ENCODE peak calls at places on chromosomes 13 and 19, in nine cellular contexts. One of them, this sample, is unnamed.

GRCh38 chr13:95354680-95355487 is 53.6 kb upstream of the ABCC4 start:
- DNase-seq in stimulated activated CD4-positive, alpha-beta T cell treated with anti-CD3 and anti-CD28 coated beads, Interleukin-1b, Interleukin-23, amount 100 ng/mL, for 1 hour: no peak
- DNase-seq in effector memory CD8-positive, alpha-beta T cell: no peak
- DNase-seq in mucosa of descending colon: no peak
- DNase-seq in DMS153: no peak
- DNase-seq in thyroid gland: no peak
- DNase-seq in T-helper 22 cell: no peak
- DNase-seq in CD4-positive, alpha-beta T cell: no peak
- DNase-seq in activated CD4-positive, alpha-beta T cell treated with anti-CD3 and anti-CD28 coated beads, Interleukin-2, amount 10 ng/mL, durations not matched to agents 7 days and 5 days: no peak
- DNase-seq in this sample: no peak

GRCh38 chr13:82947121-82948077 is 934.9 kb downstream of the SLITRK1 start:
- DNase-seq in stimulated activated CD4-positive, alpha-beta T cell treated with anti-CD3 and anti-CD28 coated beads, Interleukin-1b, Interleukin-23, amount 100 ng/mL, for 1 hour: no peak
- DNase-seq in effector memory CD8-positive, alpha-beta T cell: no peak
- DNase-seq in mucosa of descending colon: no peak
- DNase-seq in DMS153: no peak
- DNase-seq in thyroid gland: no peak
- DNase-seq in T-helper 22 cell: no peak
- DNase-seq in CD4-positive, alpha-beta T cell: no peak
- DNase-seq in activated CD4-positive, alpha-beta T cell treated with anti-CD3 and anti-CD28 coated beads, Interleukin-2, amount 10 ng/mL, durations not matched to agents 7 days and 5 days: no peak
- DNase-seq in this sample: peak; percentile 50

GRCh38 chr19:53808710-53809125 is 15.4 kb downstream of the NLRP12 start:
- DNase-seq in stimulated activated CD4-positive, alpha-beta T cell treated with anti-CD3 and anti-CD28 coated beads, Interleukin-1b, Interleukin-23, amount 100 ng/mL, for 1 hour: no peak
- DNase-seq in effector memory CD8-positive, alpha-beta T cell: no peak
- DNase-seq in mucosa of descending colon: no peak
- DNase-seq in DMS153: no peak
- DNase-seq in thyroid gland: no peak
- DNase-seq in T-helper 22 cell: no peak
- DNase-seq in CD4-positive, alpha-beta T cell: no peak
- DNase-seq in activated CD4-positive, alpha-beta T cell treated with anti-CD3 and anti-CD28 coated beads, Interleukin-2, amount 10 ng/mL, durations not matched to agents 7 days and 5 days: no peak
- DNase-seq in this sample: peak; percentile 29

GRCh38 chr13:102386461-102386860 is 15.4 kb downstream of the FGF14 start:
- DNase-seq in stimulated activated CD4-positive, alpha-beta T cell treated with anti-CD3 and anti-CD28 coated beads, Interleukin-1b, Interleukin-23, amount 100 ng/mL, for 1 hour: no peak
- DNase-seq in effector memory CD8-positive, alpha-beta T cell: no peak
- DNase-seq in mucosa of descending colon: no peak
- DNase-seq in DMS153: no peak
- DNase-seq in thyroid gland: no peak
- DNase-seq in T-helper 22 cell: no peak
- DNase-seq in CD4-positive, alpha-beta T cell: no peak
- DNase-seq in activated CD4-positive, alpha-beta T cell treated with anti-CD3 and anti-CD28 coated beads, Interleukin-2, amount 10 ng/mL, durations not matched to agents 7 days and 5 days: no peak
- DNase-seq in this sample: no peak

GRCh38 chr19:53982611-53983010 is 8.8 kb upstream of the CACNG6 start:
- DNase-seq in stimulated activated CD4-positive, alpha-beta T cell treated with anti-CD3 and anti-CD28 coated beads, Interleukin-1b, Interleukin-23, amount 100 ng/mL, for 1 hour: no peak
- DNase-seq in effector memory CD8-positive, alpha-beta T cell: no peak
- DNase-seq in mucosa of descending colon: peak; percentile 34
- DNase-seq in DMS153: no peak
- DNase-seq in thyroid gland: peak; percentile 24
- DNase-seq in T-helper 22 cell: no peak
- DNase-seq in CD4-positive, alpha-beta T cell: no peak
- DNase-seq in activated CD4-positive, alpha-beta T cell treated with anti-CD3 and anti-CD28 coated beads, Interleukin-2, amount 10 ng/mL, durations not matched to agents 7 days and 5 days: no peak
- DNase-seq in this sample: no peak

GRCh38 chr13:31675521-31675953 is 63.8 kb upstream of the RXFP2 start:
- DNase-seq in stimulated activated CD4-positive, alpha-beta T cell treated with anti-CD3 and anti-CD28 coated beads, Interleukin-1b, Interleukin-23, amount 100 ng/mL, for 1 hour: no peak
- DNase-seq in effector memory CD8-positive, alpha-beta T cell: no peak
- DNase-seq in mucosa of descending colon: no peak
- DNase-seq in DMS153: no peak
- DNase-seq in thyroid gland: no peak
- DNase-seq in T-helper 22 cell: no peak
- DNase-seq in CD4-positive, alpha-beta T cell: no peak
- DNase-seq in activated CD4-positive, alpha-beta T cell treated with anti-CD3 and anti-CD28 coated beads, Interleukin-2, amount 10 ng/mL, durations not matched to agents 7 days and 5 days: no peak
- DNase-seq in this sample: no peak

GRCh38 chr13:75417647-75418046 is 64.3 kb downstream of the TBC1D4 start:
- DNase-seq in stimulated activated CD4-positive, alpha-beta T cell treated with anti-CD3 and anti-CD28 coated beads, Interleukin-1b, Interleukin-23, amount 100 ng/mL, for 1 hour: no peak
- DNase-seq in effector memory CD8-positive, alpha-beta T cell: no peak
- DNase-seq in mucosa of descending colon: no peak
- DNase-seq in DMS153: no peak
- DNase-seq in thyroid gland: no peak
- DNase-seq in T-helper 22 cell: no peak
- DNase-seq in CD4-positive, alpha-beta T cell: no peak
- DNase-seq in activated CD4-positive, alpha-beta T cell treated with anti-CD3 and anti-CD28 coated beads, Interleukin-2, amount 10 ng/mL, durations not matched to agents 7 days and 5 days: no peak
- DNase-seq in this sample: peak; percentile 92

GRCh38 chr19:2199215-2199614 is 35.5 kb downstream of the DOT1L start:
- DNase-seq in stimulated activated CD4-positive, alpha-beta T cell treated with anti-CD3 and anti-CD28 coated beads, Interleukin-1b, Interleukin-23, amount 100 ng/mL, for 1 hour: no peak
- DNase-seq in effector memory CD8-positive, alpha-beta T cell: no peak
- DNase-seq in mucosa of descending colon: no peak
- DNase-seq in DMS153: no peak
- DNase-seq in thyroid gland: no peak
- DNase-seq in T-helper 22 cell: no peak
- DNase-seq in CD4-positive, alpha-beta T cell: no peak
- DNase-seq in activated CD4-positive, alpha-beta T cell treated with anti-CD3 and anti-CD28 coated beads, Interleukin-2, amount 10 ng/mL, durations not matched to agents 7 days and 5 days: no peak
- DNase-seq in this sample: no peak

GRCh38 chr19:46955114-46955812 is 64.4 kb upstream of the NPAS1 start:
- DNase-seq in stimulated activated CD4-positive, alpha-beta T cell treated with anti-CD3 and anti-CD28 coated beads, Interleukin-1b, Interleukin-23, amount 100 ng/mL, for 1 hour: no peak
- DNase-seq in effector memory CD8-positive, alpha-beta T cell: peak; percentile 12
- DNase-seq in mucosa of descending colon: peak; percentile 33
- DNase-seq in DMS153: no peak
- DNase-seq in thyroid gland: no peak
- DNase-seq in T-helper 22 cell: peak; percentile 30
- DNase-seq in CD4-positive, alpha-beta T cell: no peak
- DNase-seq in activated CD4-positive, alpha-beta T cell treated with anti-CD3 and anti-CD28 coated beads, Interleukin-2, amount 10 ng/mL, durations not matched to agents 7 days and 5 days: peak; percentile 61
- DNase-seq in this sample: peak; percentile 58

GRCh38 chr19:42017040-42017439 is 23.0 kb upstream of the ATP1A3 start:
- DNase-seq in stimulated activated CD4-positive, alpha-beta T cell treated with anti-CD3 and anti-CD28 coated beads, Interleukin-1b, Interleukin-23, amount 100 ng/mL, for 1 hour: no peak
- DNase-seq in effector memory CD8-positive, alpha-beta T cell: no peak
- DNase-seq in mucosa of descending colon: no peak
- DNase-seq in DMS153: no peak
- DNase-seq in thyroid gland: no peak
- DNase-seq in T-helper 22 cell: no peak
- DNase-seq in CD4-positive, alpha-beta T cell: no peak
- DNase-seq in activated CD4-positive, alpha-beta T cell treated with anti-CD3 and anti-CD28 coated beads, Interleukin-2, amount 10 ng/mL, durations not matched to agents 7 days and 5 days: no peak
- DNase-seq in this sample: peak; percentile 45

GRCh38 chr19:32675720-32676185 is at the start of gene RGS9BP:
- DNase-seq in stimulated activated CD4-positive, alpha-beta T cell treated with anti-CD3 and anti-CD28 coated beads, Interleukin-1b, Interleukin-23, amount 100 ng/mL, for 1 hour: no peak
- DNase-seq in effector memory CD8-positive, alpha-beta T cell: peak; percentile 56
- DNase-seq in mucosa of descending colon: peak; percentile 80
- DNase-seq in DMS153: peak; percentile 56
- DNase-seq in thyroid gland: peak; percentile 82
- DNase-seq in T-helper 22 cell: peak; percentile 69
- DNase-seq in CD4-positive, alpha-beta T cell: peak; percentile 48
- DNase-seq in activated CD4-positive, alpha-beta T cell treated with anti-CD3 and anti-CD28 coated beads, Interleukin-2, amount 10 ng/mL, durations not matched to agents 7 days and 5 days: peak; percentile 66
- DNase-seq in this sample: peak; percentile 83

GRCh38 chr19:32909257-32909656 is 39.7 kb upstream of the SLC7A9 start:
- DNase-seq in stimulated activated CD4-positive, alpha-beta T cell treated with anti-CD3 and anti-CD28 coated beads, Interleukin-1b, Interleukin-23, amount 100 ng/mL, for 1 hour: no peak
- DNase-seq in effector memory CD8-positive, alpha-beta T cell: no peak
- DNase-seq in mucosa of descending colon: no peak
- DNase-seq in DMS153: no peak
- DNase-seq in thyroid gland: no peak
- DNase-seq in T-helper 22 cell: no peak
- DNase-seq in CD4-positive, alpha-beta T cell: no peak
- DNase-seq in activated CD4-positive, alpha-beta T cell treated with anti-CD3 and anti-CD28 coated beads, Interleukin-2, amount 10 ng/mL, durations not matched to agents 7 days and 5 days: no peak
- DNase-seq in this sample: no peak

GRCh38 chr19:19171821-19172532 is 1.9 kb upstream of the MEF2B start:
- DNase-seq in stimulated activated CD4-positive, alpha-beta T cell treated with anti-CD3 and anti-CD28 coated beads, Interleukin-1b, Interleukin-23, amount 100 ng/mL, for 1 hour: no peak
- DNase-seq in effector memory CD8-positive, alpha-beta T cell: no peak
- DNase-seq in mucosa of descending colon: no peak
- DNase-seq in DMS153: no peak
- DNase-seq in thyroid gland: no peak
- DNase-seq in T-helper 22 cell: no peak
- DNase-seq in CD4-positive, alpha-beta T cell: no peak
- DNase-seq in activated CD4-positive, alpha-beta T cell treated with anti-CD3 and anti-CD28 coated beads, Interleukin-2, amount 10 ng/mL, durations not matched to agents 7 days and 5 days: no peak
- DNase-seq in this sample: no peak

GRCh38 chr13:104105418-104106355 is 1039.5 kb upstream of the SLC10A2 start:
- DNase-seq in stimulated activated CD4-positive, alpha-beta T cell treated with anti-CD3 and anti-CD28 coated beads, Interleukin-1b, Interleukin-23, amount 100 ng/mL, for 1 hour: no peak
- DNase-seq in effector memory CD8-positive, alpha-beta T cell: no peak
- DNase-seq in mucosa of descending colon: no peak
- DNase-seq in DMS153: no peak
- DNase-seq in thyroid gland: no peak
- DNase-seq in T-helper 22 cell: no peak
- DNase-seq in CD4-positive, alpha-beta T cell: no peak
- DNase-seq in activated CD4-positive, alpha-beta T cell treated with anti-CD3 and anti-CD28 coated beads, Interleukin-2, amount 10 ng/mL, durations not matched to agents 7 days and 5 days: no peak
- DNase-seq in this sample: peak; percentile 8

GRCh38 chr19:14164724-14165493 is 28.5 kb upstream of the ASF1B start:
- DNase-seq in stimulated activated CD4-positive, alpha-beta T cell treated with anti-CD3 and anti-CD28 coated beads, Interleukin-1b, Interleukin-23, amount 100 ng/mL, for 1 hour: no peak
- DNase-seq in effector memory CD8-positive, alpha-beta T cell: no peak
- DNase-seq in mucosa of descending colon: no peak
- DNase-seq in DMS153: no peak
- DNase-seq in thyroid gland: no peak
- DNase-seq in T-helper 22 cell: no peak
- DNase-seq in CD4-positive, alpha-beta T cell: no peak
- DNase-seq in activated CD4-positive, alpha-beta T cell treated with anti-CD3 and anti-CD28 coated beads, Interleukin-2, amount 10 ng/mL, durations not matched to agents 7 days and 5 days: no peak
- DNase-seq in this sample: no peak

GRCh38 chr19:55392820-55393219 is 7.1 kb downstream of the RPL28 start:
- DNase-seq in stimulated activated CD4-positive, alpha-beta T cell treated with anti-CD3 and anti-CD28 coated beads, Interleukin-1b, Interleukin-23, amount 100 ng/mL, for 1 hour: no peak
- DNase-seq in effector memory CD8-positive, alpha-beta T cell: no peak
- DNase-seq in mucosa of descending colon: no peak
- DNase-seq in DMS153: no peak
- DNase-seq in thyroid gland: no peak
- DNase-seq in T-helper 22 cell: no peak
- DNase-seq in CD4-positive, alpha-beta T cell: no peak
- DNase-seq in activated CD4-positive, alpha-beta T cell treated with anti-CD3 and anti-CD28 coated beads, Interleukin-2, amount 10 ng/mL, durations not matched to agents 7 days and 5 days: no peak
- DNase-seq in this sample: no peak

GRCh38 chr19:50311723-50312635 is 17.2 kb downstream of the KCNC3 start:
- DNase-seq in stimulated activated CD4-positive, alpha-beta T cell treated with anti-CD3 and anti-CD28 coated beads, Interleukin-1b, Interleukin-23, amount 100 ng/mL, for 1 hour: no peak
- DNase-seq in effector memory CD8-positive, alpha-beta T cell: no peak
- DNase-seq in mucosa of descending colon: no peak
- DNase-seq in DMS153: peak; percentile 16
- DNase-seq in thyroid gland: peak; percentile 81
- DNase-seq in T-helper 22 cell: no peak
- DNase-seq in CD4-positive, alpha-beta T cell: no peak
- DNase-seq in activated CD4-positive, alpha-beta T cell treated with anti-CD3 and anti-CD28 coated beads, Interleukin-2, amount 10 ng/mL, durations not matched to agents 7 days and 5 days: no peak
- DNase-seq in this sample: no peak

GRCh38 chr13:100130092-100130491 is 41.2 kb downstream of the PCCA start:
- DNase-seq in stimulated activated CD4-positive, alpha-beta T cell treated with anti-CD3 and anti-CD28 coated beads, Interleukin-1b, Interleukin-23, amount 100 ng/mL, for 1 hour: no peak
- DNase-seq in effector memory CD8-positive, alpha-beta T cell: no peak
- DNase-seq in mucosa of descending colon: no peak
- DNase-seq in DMS153: no peak
- DNase-seq in thyroid gland: peak; percentile 35
- DNase-seq in T-helper 22 cell: no peak
- DNase-seq in CD4-positive, alpha-beta T cell: no peak
- DNase-seq in activated CD4-positive, alpha-beta T cell treated with anti-CD3 and anti-CD28 coated beads, Interleukin-2, amount 10 ng/mL, durations not matched to agents 7 days and 5 days: no peak
- DNase-seq in this sample: no peak

GRCh38 chr13:83780201-83780600 is 102.1 kb downstream of the SLITRK1 start:
- DNase-seq in stimulated activated CD4-positive, alpha-beta T cell treated with anti-CD3 and anti-CD28 coated beads, Interleukin-1b, Interleukin-23, amount 100 ng/mL, for 1 hour: no peak
- DNase-seq in effector memory CD8-positive, alpha-beta T cell: no peak
- DNase-seq in mucosa of descending colon: no peak
- DNase-seq in DMS153: no peak
- DNase-seq in thyroid gland: no peak
- DNase-seq in T-helper 22 cell: no peak
- DNase-seq in CD4-positive, alpha-beta T cell: no peak
- DNase-seq in activated CD4-positive, alpha-beta T cell treated with anti-CD3 and anti-CD28 coated beads, Interleukin-2, amount 10 ng/mL, durations not matched to agents 7 days and 5 days: no peak
- DNase-seq in this sample: no peak

GRCh38 chr13:87671824-87672603 is 843 bp downstream of the SLITRK5 start:
- DNase-seq in stimulated activated CD4-positive, alpha-beta T cell treated with anti-CD3 and anti-CD28 coated beads, Interleukin-1b, Interleukin-23, amount 100 ng/mL, for 1 hour: no peak
- DNase-seq in effector memory CD8-positive, alpha-beta T cell: no peak
- DNase-seq in mucosa of descending colon: no peak
- DNase-seq in DMS153: no peak
- DNase-seq in thyroid gland: peak; percentile 38
- DNase-seq in T-helper 22 cell: no peak
- DNase-seq in CD4-positive, alpha-beta T cell: no peak
- DNase-seq in activated CD4-positive, alpha-beta T cell treated with anti-CD3 and anti-CD28 coated beads, Interleukin-2, amount 10 ng/mL, durations not matched to agents 7 days and 5 days: no peak
- DNase-seq in this sample: no peak

GRCh38 chr13:21546372-21546771 is 57.6 kb downstream of the MICU2 start:
- DNase-seq in stimulated activated CD4-positive, alpha-beta T cell treated with anti-CD3 and anti-CD28 coated beads, Interleukin-1b, Interleukin-23, amount 100 ng/mL, for 1 hour: no peak
- DNase-seq in effector memory CD8-positive, alpha-beta T cell: no peak
- DNase-seq in mucosa of descending colon: no peak
- DNase-seq in DMS153: no peak
- DNase-seq in thyroid gland: no peak
- DNase-seq in T-helper 22 cell: no peak
- DNase-seq in CD4-positive, alpha-beta T cell: no peak
- DNase-seq in activated CD4-positive, alpha-beta T cell treated with anti-CD3 and anti-CD28 coated beads, Interleukin-2, amount 10 ng/mL, durations not matched to agents 7 days and 5 days: no peak
- DNase-seq in this sample: no peak

GRCh38 chr19:2982983-2983350 is 5.6 kb downstream of the TLE6 start:
- DNase-seq in stimulated activated CD4-positive, alpha-beta T cell treated with anti-CD3 and anti-CD28 coated beads, Interleukin-1b, Interleukin-23, amount 100 ng/mL, for 1 hour: no peak
- DNase-seq in effector memory CD8-positive, alpha-beta T cell: no peak
- DNase-seq in mucosa of descending colon: peak; percentile 31
- DNase-seq in DMS153: peak; percentile 51
- DNase-seq in thyroid gland: peak; percentile 96
- DNase-seq in T-helper 22 cell: no peak
- DNase-seq in CD4-positive, alpha-beta T cell: no peak
- DNase-seq in activated CD4-positive, alpha-beta T cell treated with anti-CD3 and anti-CD28 coated beads, Interleukin-2, amount 10 ng/mL, durations not matched to agents 7 days and 5 days: no peak
- DNase-seq in this sample: no peak

GRCh38 chr19:850979-851335 is 1.1 kb upstream of the ELANE start:
- DNase-seq in stimulated activated CD4-positive, alpha-beta T cell treated with anti-CD3 and anti-CD28 coated beads, Interleukin-1b, Interleukin-23, amount 100 ng/mL, for 1 hour: no peak
- DNase-seq in effector memory CD8-positive, alpha-beta T cell: no peak
- DNase-seq in mucosa of descending colon: no peak
- DNase-seq in DMS153: no peak
- DNase-seq in thyroid gland: no peak
- DNase-seq in T-helper 22 cell: no peak
- DNase-seq in CD4-positive, alpha-beta T cell: no peak
- DNase-seq in activated CD4-positive, alpha-beta T cell treated with anti-CD3 and anti-CD28 coated beads, Interleukin-2, amount 10 ng/mL, durations not matched to agents 7 days and 5 days: no peak
- DNase-seq in this sample: no peak

GRCh38 chr19:45177817-45178261 is at the start of gene TRAPPC6A:
- DNase-seq in stimulated activated CD4-positive, alpha-beta T cell treated with anti-CD3 and anti-CD28 coated beads, Interleukin-1b, Interleukin-23, amount 100 ng/mL, for 1 hour: no peak
- DNase-seq in effector memory CD8-positive, alpha-beta T cell: no peak
- DNase-seq in mucosa of descending colon: no peak
- DNase-seq in DMS153: no peak
- DNase-seq in thyroid gland: no peak
- DNase-seq in T-helper 22 cell: no peak
- DNase-seq in CD4-positive, alpha-beta T cell: no peak
- DNase-seq in activated CD4-positive, alpha-beta T cell treated with anti-CD3 and anti-CD28 coated beads, Interleukin-2, amount 10 ng/mL, durations not matched to agents 7 days and 5 days: no peak
- DNase-seq in this sample: peak; percentile 84

GRCh38 chr19:16371540-16371986 is 46.9 kb downstream of the KLF2 start:
- DNase-seq in stimulated activated CD4-positive, alpha-beta T cell treated with anti-CD3 and anti-CD28 coated beads, Interleukin-1b, Interleukin-23, amount 100 ng/mL, for 1 hour: peak; percentile 38
- DNase-seq in effector memory CD8-positive, alpha-beta T cell: peak; percentile 90
- DNase-seq in mucosa of descending colon: peak; percentile 86
- DNase-seq in DMS153: peak; percentile 16
- DNase-seq in thyroid gland: no peak
- DNase-seq in T-helper 22 cell: peak; percentile 92
- DNase-seq in CD4-positive, alpha-beta T cell: peak; percentile 90
- DNase-seq in activated CD4-positive, alpha-beta T cell treated with anti-CD3 and anti-CD28 coated beads, Interleukin-2, amount 10 ng/mL, durations not matched to agents 7 days and 5 days: peak; percentile 94
- DNase-seq in this sample: no peak

GRCh38 chr13:36098080-36098479 is 33.1 kb downstream of the DCLK1 start:
- DNase-seq in stimulated activated CD4-positive, alpha-beta T cell treated with anti-CD3 and anti-CD28 coated beads, Interleukin-1b, Interleukin-23, amount 100 ng/mL, for 1 hour: no peak
- DNase-seq in effector memory CD8-positive, alpha-beta T cell: no peak
- DNase-seq in mucosa of descending colon: no peak
- DNase-seq in DMS153: no peak
- DNase-seq in thyroid gland: no peak
- DNase-seq in T-helper 22 cell: no peak
- DNase-seq in CD4-positive, alpha-beta T cell: no peak
- DNase-seq in activated CD4-positive, alpha-beta T cell treated with anti-CD3 and anti-CD28 coated beads, Interleukin-2, amount 10 ng/mL, durations not matched to agents 7 days and 5 days: no peak
- DNase-seq in this sample: no peak

This sample was measured in PC-9.